ENCODE peak calls at places on chromosomes 3 and 15, in eight cellular contexts. H, B, S, D, X, W, O and P are unnamed samples.

GRCh38 chr15:69145694-69146492 is 14.5 kb upstream of the GLCE start:
- DNase-seq in O (no peak), H (no peak), X (no peak), W (no peak), D (no peak), S (no peak), B (peak), P (peak)

GRCh38 chr3:43996379-43997301 is 245.0 kb upstream of the TOPAZ1 start:
- DNase-seq in O (no peak), X (peak), D (no peak), B (peak), S (no peak), H (no peak), W (peak), P (no peak)

GRCh38 chr15:62706361-62706760 is 336.2 kb upstream of the TPM1 start:
- DNase-seq in S (no peak), D (no peak), O (no peak), B (no peak), W (no peak), X (no peak), H (no peak), P (no peak)

GRCh38 chr15:92079047-92079446 is 225.5 kb downstream of the SLCO3A1 start:
- DNase-seq in B (no peak), X (peak), H (no peak), S (no peak), W (no peak), D (no peak), O (no peak), P (no peak)

GRCh38 chr15:36774765-36775164 is 195.3 kb downstream of the CDIN1 start:
- DNase-seq in B (no peak), O (no peak), X (no peak), S (no peak), H (no peak), D (no peak), W (no peak), P (no peak)

GRCh38 chr3:27721717-27722564 is at the start of gene EOMES:
- DNase-seq in S (peak), H (no peak), O (peak), B (no peak), D (no peak), W (peak), X (peak), P (no peak)

GRCh38 chr3:160401301-160402095 is 2.0 kb downstream of the SMC4 start:
- DNase-seq in W (no peak), O (no peak), H (no peak), S (peak), D (no peak), B (no peak), X (peak), P (no peak)

GRCh38 chr15:81270781-81271491 is 53.0 kb downstream of the STARD5 start:
- DNase-seq in S (no peak), W (peak), O (no peak), B (no peak), H (no peak), D (no peak), X (no peak), P (no peak)

GRCh38 chr3:185280572-185281365 is 26.9 kb upstream of the EHHADH start:
- DNase-seq in D (no peak), X (peak), H (no peak), S (peak), W (no peak), O (no peak), B (no peak), P (no peak)

GRCh38 chr3:172134352-172134751 is 95.0 kb downstream of the FNDC3B start:
- DNase-seq in D (no peak), W (no peak), O (no peak), X (no peak), S (peak), B (no peak), H (no peak), P (no peak)

GRCh38 chr3:184568918-184569829 is 7.6 kb downstream of the EPHB3 start:
- DNase-seq in W (peak), H (peak), B (peak), D (peak), O (no peak), X (no peak), S (no peak), P (peak)

GRCh38 chr15:52609593-52609992 is 40.8 kb upstream of the ARPP19 start:
- DNase-seq in X (no peak), S (no peak), W (no peak), B (no peak), H (no peak), O (no peak), D (no peak), P (no peak)

GRCh38 chr3:77815467-77815866 is 775.6 kb downstream of the ROBO2 start:
- DNase-seq in O (no peak), S (no peak), H (no peak), B (no peak), W (no peak), X (no peak), D (no peak), P (no peak)

GRCh38 chr3:11126653-11127052 is 27.6 kb upstream of the HRH1 start:
- DNase-seq in S (no peak), B (no peak), D (no peak), O (no peak), W (no peak), X (no peak), H (no peak), P (no peak)

GRCh38 chr15:66236806-66237205 is 16.7 kb downstream of the MEGF11 start:
- DNase-seq in X (no peak), D (no peak), H (no peak), B (no peak), S (no peak), W (no peak), O (no peak), P (no peak)

GRCh38 chr3:65485826-65486592 is 552.7 kb downstream of the MAGI1 start:
- DNase-seq in H (no peak), S (no peak), B (no peak), O (no peak), D (no peak), W (no peak), X (no peak), P (no peak)

GRCh38 chr3:63467392-63467791 is 185.1 kb upstream of the SNTN start:
- DNase-seq in H (no peak), X (no peak), W (no peak), S (no peak), O (no peak), D (no peak), B (no peak), P (no peak)

GRCh38 chr3:23035927-23036640 is 167.0 kb upstream of the UBE2E2 start:
- DNase-seq in D (no peak), W (peak), S (no peak), O (no peak), X (peak), H (no peak), B (no peak), P (no peak)

GRCh38 chr3:123884258-123884831 is at the start of gene MYLK:
- DNase-seq in W (peak), B (peak), S (no peak), H (peak), O (peak), D (peak), X (peak), P (no peak)

GRCh38 chr3:33395900-33396299 is 44.3 kb downstream of the UBP1 start:
- DNase-seq in H (no peak), B (no peak), D (no peak), S (no peak), X (no peak), O (no peak), W (no peak), P (no peak)

GRCh38 chr3:56347219-56347871 is 120.9 kb downstream of the ERC2 start:
- DNase-seq in B (peak), D (no peak), S (no peak), H (no peak), O (no peak), W (peak), X (peak), P (peak)

GRCh38 chr3:8506611-8507061 is 5.0 kb downstream of the LMCD1 start:
- DNase-seq in S (no peak), H (no peak), D (no peak), O (no peak), B (no peak), X (no peak), W (no peak), P (no peak)

GRCh38 chr3:174132006-174132405 is 727.1 kb upstream of the NAALADL2 start:
- DNase-seq in W (no peak), S (no peak), D (no peak), H (no peak), B (no peak), X (no peak), O (no peak), P (no peak)

GRCh38 chr3:39415983-39416382 is 9.5 kb downstream of the RPSA start:
- DNase-seq in D (no peak), O (no peak), H (no peak), B (no peak), W (no peak), X (no peak), S (no peak), P (no peak)

GRCh38 chr3:111859061-111859973 is at the start of gene PHLDB2:
- DNase-seq in D (peak), S (peak), X (peak), W (peak), H (peak), O (peak), B (peak), P (no peak)

GRCh38 chr15:82129769-82130168 is 84.0 kb upstream of the MEX3B start:
- DNase-seq in H (no peak), O (no peak), B (no peak), X (no peak), W (no peak), S (no peak), D (no peak), P (no peak)

GRCh38 chr3:39275963-39276593 is 3.8 kb downstream of the CX3CR1 start:
- DNase-seq in S (no peak), O (no peak), H (no peak), W (peak), X (no peak), D (no peak), B (no peak), P (no peak)

GRCh38 chr3:46971151-46971550 is 5.4 kb downstream of the CCDC12 start:
- DNase-seq in X (no peak), D (no peak), H (no peak), S (no peak), W (no peak), O (no peak), B (no peak), P (no peak)

GRCh38 chr15:44812029-44812517 is 75.7 kb downstream of the TRIM69 start:
- DNase-seq in X (no peak), O (no peak), D (no peak), W (no peak), S (no peak), H (no peak), B (no peak), P (no peak)

GRCh38 chr3:66378256-66378655 is 122.6 kb downstream of the LRIG1 start:
- DNase-seq in W (peak), H (no peak), O (no peak), D (no peak), X (peak), S (peak), B (peak), P (no peak)

GRCh38 chr3:115760722-115761121 is 137.4 kb downstream of the GAP43 start:
- DNase-seq in D (no peak), S (no peak), O (no peak), W (no peak), H (no peak), B (no peak), X (no peak), P (no peak)